ENCODE peak calls at places on chromosome 13, in nine cellular contexts. One of them, this sample, is unnamed.

GRCh38 chr13:35923347-35923746 is 207.8 kb downstream of the DCLK1 start:
- DNase-seq in brain microvascular endothelial cell: peak; percentile 78
- DNase-seq in IMR-90: peak; percentile 68
- DNase-seq in kidney epithelial cell: no peak
- DNase-seq in thoracic aorta: no peak
- DNase-seq in breast epithelium: no peak
- DNase-seq in PC-3: peak; percentile 67
- DNase-seq in upper lobe of right lung: no peak
- DNase-seq in cardiac muscle cell: no peak
- DNase-seq in this sample: peak; percentile 75

GRCh38 chr13:101915755-101916107 is 463.3 kb downstream of the ITGBL1 start:
- DNase-seq in kidney epithelial cell: no peak
- DNase-seq in thoracic aorta: no peak
- DNase-seq in breast epithelium: no peak
- DNase-seq in cardiac muscle cell: no peak
- DNase-seq in IMR-90: no peak
- DNase-seq in brain microvascular endothelial cell: no peak
- DNase-seq in PC-3: no peak
- DNase-seq in upper lobe of right lung: no peak
- DNase-seq in this sample: no peak

GRCh38 chr13:51006067-51006800 is 96.6 kb downstream of the RNASEH2B start:
- DNase-seq in breast epithelium: no peak
- DNase-seq in PC-3: no peak
- DNase-seq in cardiac muscle cell: no peak
- DNase-seq in upper lobe of right lung: no peak
- DNase-seq in thoracic aorta: peak; percentile 12
- DNase-seq in brain microvascular endothelial cell: no peak
- DNase-seq in IMR-90: no peak
- DNase-seq in kidney epithelial cell: no peak
- DNase-seq in this sample: no peak

GRCh38 chr13:80979035-80979641 is 638.2 kb upstream of the SPRY2 start:
- DNase-seq in thoracic aorta: no peak
- DNase-seq in breast epithelium: no peak
- DNase-seq in IMR-90: peak; percentile 54
- DNase-seq in PC-3: peak; percentile 67
- DNase-seq in upper lobe of right lung: no peak
- DNase-seq in cardiac muscle cell: peak; percentile 71
- DNase-seq in brain microvascular endothelial cell: peak; percentile 63
- DNase-seq in kidney epithelial cell: peak; percentile 12
- DNase-seq in this sample: peak; percentile 72

GRCh38 chr13:22178878-22179277 is 508.0 kb downstream of the FGF9 start:
- DNase-seq in thoracic aorta: no peak
- DNase-seq in breast epithelium: no peak
- DNase-seq in IMR-90: no peak
- DNase-seq in kidney epithelial cell: no peak
- DNase-seq in upper lobe of right lung: no peak
- DNase-seq in PC-3: no peak
- DNase-seq in brain microvascular endothelial cell: no peak
- DNase-seq in cardiac muscle cell: no peak
- DNase-seq in this sample: no peak

GRCh38 chr13:53683608-53684007 is 655.0 kb downstream of the OLFM4 start:
- DNase-seq in PC-3: no peak
- DNase-seq in thoracic aorta: no peak
- DNase-seq in cardiac muscle cell: no peak
- DNase-seq in brain microvascular endothelial cell: no peak
- DNase-seq in kidney epithelial cell: no peak
- DNase-seq in upper lobe of right lung: no peak
- DNase-seq in IMR-90: no peak
- DNase-seq in breast epithelium: no peak
- DNase-seq in this sample: no peak

GRCh38 chr13:29556742-29557141 is 38.7 kb downstream of the SLC7A1 start:
- DNase-seq in thoracic aorta: no peak
- DNase-seq in upper lobe of right lung: no peak
- DNase-seq in kidney epithelial cell: no peak
- DNase-seq in cardiac muscle cell: no peak
- DNase-seq in IMR-90: no peak
- DNase-seq in breast epithelium: no peak
- DNase-seq in brain microvascular endothelial cell: no peak
- DNase-seq in PC-3: no peak
- DNase-seq in this sample: no peak

GRCh38 chr13:50410921-50411712 is 395.9 kb downstream of the KCNRG start:
- DNase-seq in kidney epithelial cell: peak; percentile 56
- DNase-seq in brain microvascular endothelial cell: peak; percentile 80
- DNase-seq in breast epithelium: no peak
- DNase-seq in IMR-90: peak; percentile 86
- DNase-seq in cardiac muscle cell: peak; percentile 70
- DNase-seq in PC-3: peak; percentile 82
- DNase-seq in upper lobe of right lung: no peak
- DNase-seq in thoracic aorta: peak; percentile 13
- DNase-seq in this sample: peak; percentile 89

GRCh38 chr13:33213024-33213795 is 72.3 kb downstream of the STARD13 start:
- DNase-seq in brain microvascular endothelial cell: no peak
- DNase-seq in kidney epithelial cell: no peak
- DNase-seq in thoracic aorta: no peak
- DNase-seq in PC-3: no peak
- DNase-seq in IMR-90: no peak
- DNase-seq in cardiac muscle cell: no peak
- DNase-seq in upper lobe of right lung: no peak
- DNase-seq in breast epithelium: peak; percentile 50
- DNase-seq in this sample: peak; percentile 94

GRCh38 chr13:61685683-61686013 is 270.0 kb upstream of the PCDH20 start:
- DNase-seq in thoracic aorta: no peak
- DNase-seq in IMR-90: no peak
- DNase-seq in brain microvascular endothelial cell: no peak
- DNase-seq in cardiac muscle cell: peak; percentile 61
- DNase-seq in kidney epithelial cell: no peak
- DNase-seq in PC-3: no peak
- DNase-seq in upper lobe of right lung: no peak
- DNase-seq in breast epithelium: no peak
- DNase-seq in this sample: peak; percentile 40

GRCh38 chr13:24670927-24671326 is 9.3 kb upstream of the ATP12A start:
- DNase-seq in brain microvascular endothelial cell: peak; percentile 9
- DNase-seq in breast epithelium: no peak
- DNase-seq in kidney epithelial cell: no peak
- DNase-seq in PC-3: peak; percentile 54
- DNase-seq in cardiac muscle cell: peak; percentile 28
- DNase-seq in upper lobe of right lung: no peak
- DNase-seq in IMR-90: no peak
- DNase-seq in thoracic aorta: no peak
- DNase-seq in this sample: no peak

GRCh38 chr13:44848956-44849748 is 140.1 kb downstream of the NUFIP1 start:
- DNase-seq in upper lobe of right lung: no peak
- DNase-seq in thoracic aorta: no peak
- DNase-seq in cardiac muscle cell: no peak
- DNase-seq in brain microvascular endothelial cell: no peak
- DNase-seq in IMR-90: no peak
- DNase-seq in PC-3: no peak
- DNase-seq in breast epithelium: peak; percentile 51
- DNase-seq in kidney epithelial cell: no peak
- DNase-seq in this sample: no peak

GRCh38 chr13:75855216-75855615 is 219.1 kb downstream of the LMO7 start:
- DNase-seq in PC-3: no peak
- DNase-seq in thoracic aorta: no peak
- DNase-seq in upper lobe of right lung: no peak
- DNase-seq in breast epithelium: no peak
- DNase-seq in brain microvascular endothelial cell: no peak
- DNase-seq in cardiac muscle cell: no peak
- DNase-seq in IMR-90: no peak
- DNase-seq in kidney epithelial cell: no peak
- DNase-seq in this sample: no peak

GRCh38 chr13:38564751-38565150 is 122.1 kb upstream of the FREM2 start:
- DNase-seq in kidney epithelial cell: no peak
- DNase-seq in cardiac muscle cell: no peak
- DNase-seq in thoracic aorta: no peak
- DNase-seq in IMR-90: no peak
- DNase-seq in breast epithelium: no peak
- DNase-seq in PC-3: no peak
- DNase-seq in upper lobe of right lung: no peak
- DNase-seq in brain microvascular endothelial cell: no peak
- DNase-seq in this sample: no peak

GRCh38 chr13:30714629-30715028 is 20.7 kb upstream of the ALOX5AP start:
- DNase-seq in IMR-90: no peak
- DNase-seq in breast epithelium: no peak
- DNase-seq in kidney epithelial cell: no peak
- DNase-seq in thoracic aorta: no peak
- DNase-seq in upper lobe of right lung: no peak
- DNase-seq in cardiac muscle cell: no peak
- DNase-seq in brain microvascular endothelial cell: no peak
- DNase-seq in PC-3: no peak
- DNase-seq in this sample: no peak

GRCh38 chr13:54445453-54445852 is 1416.8 kb downstream of the OLFM4 start:
- DNase-seq in thoracic aorta: no peak
- DNase-seq in brain microvascular endothelial cell: no peak
- DNase-seq in breast epithelium: no peak
- DNase-seq in IMR-90: no peak
- DNase-seq in PC-3: no peak
- DNase-seq in kidney epithelial cell: no peak
- DNase-seq in cardiac muscle cell: no peak
- DNase-seq in upper lobe of right lung: no peak
- DNase-seq in this sample: no peak

GRCh38 chr13:109586509-109587346 is 199.7 kb downstream of the IRS2 start:
- DNase-seq in brain microvascular endothelial cell: no peak
- DNase-seq in breast epithelium: no peak
- DNase-seq in IMR-90: no peak
- DNase-seq in kidney epithelial cell: no peak
- DNase-seq in cardiac muscle cell: peak; percentile 59
- DNase-seq in PC-3: no peak
- DNase-seq in thoracic aorta: no peak
- DNase-seq in upper lobe of right lung: no peak
- DNase-seq in this sample: no peak

GRCh38 chr13:26721251-26721939 is 39.2 kb downstream of the GPR12 start:
- DNase-seq in IMR-90: no peak
- DNase-seq in kidney epithelial cell: no peak
- DNase-seq in thoracic aorta: no peak
- DNase-seq in cardiac muscle cell: no peak
- DNase-seq in upper lobe of right lung: peak; percentile 61
- DNase-seq in brain microvascular endothelial cell: no peak
- DNase-seq in breast epithelium: no peak
- DNase-seq in PC-3: no peak
- DNase-seq in this sample: no peak

GRCh38 chr13:95100525-95101121 is 200.6 kb downstream of the ABCC4 start:
- DNase-seq in IMR-90: peak; percentile 77
- DNase-seq in PC-3: peak; percentile 97
- DNase-seq in cardiac muscle cell: no peak
- DNase-seq in brain microvascular endothelial cell: peak; percentile 66
- DNase-seq in upper lobe of right lung: no peak
- DNase-seq in thoracic aorta: no peak
- DNase-seq in breast epithelium: no peak
- DNase-seq in kidney epithelial cell: peak; percentile 37
- DNase-seq in this sample: peak; percentile 98

GRCh38 chr13:62933809-62934208 is 1518.2 kb upstream of the PCDH20 start:
- DNase-seq in breast epithelium: no peak
- DNase-seq in brain microvascular endothelial cell: no peak
- DNase-seq in kidney epithelial cell: no peak
- DNase-seq in IMR-90: no peak
- DNase-seq in PC-3: no peak
- DNase-seq in cardiac muscle cell: peak; percentile 9
- DNase-seq in thoracic aorta: no peak
- DNase-seq in upper lobe of right lung: no peak
- DNase-seq in this sample: no peak

GRCh38 chr13:62931901-62932883 is 1516.5 kb upstream of the PCDH20 start:
- DNase-seq in cardiac muscle cell: no peak
- DNase-seq in upper lobe of right lung: no peak
- DNase-seq in kidney epithelial cell: no peak
- DNase-seq in thoracic aorta: no peak
- DNase-seq in PC-3: peak; percentile 33
- DNase-seq in IMR-90: peak; percentile 68
- DNase-seq in brain microvascular endothelial cell: no peak
- DNase-seq in breast epithelium: no peak
- DNase-seq in this sample: no peak
- H3K4me3 ChIP-seq in cardiac muscle cell: no peak overlapping the region
- H3K4me3 ChIP-seq in upper lobe of right lung: no peak overlapping the region
- H3K4me3 ChIP-seq in kidney epithelial cell: no peak overlapping the region
- H3K4me3 ChIP-seq in thoracic aorta: no peak overlapping the region
- H3K4me3 ChIP-seq in PC-3: no peak overlapping the region
- H3K4me3 ChIP-seq in IMR-90: no peak overlapping the region
- H3K4me3 ChIP-seq in brain microvascular endothelial cell: no peak overlapping the region
- H3K4me3 ChIP-seq in breast epithelium: no peak overlapping the region
- H3K4me3 ChIP-seq in this sample: no peak overlapping the region

DNA sequence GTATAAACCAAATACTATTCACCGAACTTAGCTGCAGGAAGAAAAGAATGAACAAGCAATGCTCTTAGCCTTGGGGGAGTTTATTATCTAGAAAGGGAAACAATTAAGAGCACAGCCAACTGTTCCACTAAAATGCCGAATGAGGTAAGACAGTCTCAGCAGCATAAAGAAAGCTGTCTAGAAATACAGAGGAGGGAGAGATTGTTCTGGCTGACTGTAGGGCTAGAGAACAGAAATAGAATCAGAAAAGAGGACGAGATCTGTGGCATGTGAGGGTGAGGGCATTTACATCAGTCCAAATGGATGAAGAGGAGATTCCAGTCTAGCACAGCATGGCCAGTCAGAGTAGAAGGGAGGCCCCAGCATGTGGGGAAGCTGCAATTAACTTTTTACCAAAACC is 56.8 kb upstream of the TNFRSF19 start:
- DNase-seq in cardiac muscle cell: no peak
- DNase-seq in kidney epithelial cell: no peak
- DNase-seq in IMR-90: no peak
- DNase-seq in breast epithelium: no peak
- DNase-seq in thoracic aorta: no peak
- DNase-seq in upper lobe of right lung: no peak
- DNase-seq in PC-3: no peak
- DNase-seq in brain microvascular endothelial cell: no peak
- DNase-seq in this sample: no peak
- H3K27me3 ChIP-seq in cardiac muscle cell: no peaks in the 10 kb centered on the region
- H3K27me3 ChIP-seq in kidney epithelial cell: no peaks in the 10 kb centered on the region
- H3K27me3 ChIP-seq in IMR-90: no peaks in the 10 kb centered on the region
- H3K27me3 ChIP-seq in breast epithelium: no peaks in the 10 kb centered on the region
- H3K27me3 ChIP-seq in thoracic aorta: no peaks in the 10 kb centered on the region
- H3K27me3 ChIP-seq in upper lobe of right lung: no peaks in the 10 kb centered on the region
- H3K27me3 ChIP-seq in PC-3: no peaks in the 10 kb centered on the region
- H3K27me3 ChIP-seq in brain microvascular endothelial cell: no peaks in the 10 kb centered on the region
- H3K27me3 ChIP-seq in this sample: no peaks in the 10 kb centered on the region

GRCh38 chr13:91318886-91319285 is 28.6 kb upstream of the MIR17HG start:
- DNase-seq in kidney epithelial cell: no peak
- DNase-seq in breast epithelium: no peak
- DNase-seq in PC-3: no peak
- DNase-seq in cardiac muscle cell: no peak
- DNase-seq in thoracic aorta: no peak
- DNase-seq in upper lobe of right lung: no peak
- DNase-seq in IMR-90: no peak
- DNase-seq in brain microvascular endothelial cell: no peak
- DNase-seq in this sample: no peak
- TF ChIP-seq CTCF in kidney epithelial cell: no peak
- TF ChIP-seq CTCF in breast epithelium: no peak
- TF ChIP-seq CTCF in PC-3: no peak
- TF ChIP-seq CTCF in cardiac muscle cell: no peak
- TF ChIP-seq CTCF in thoracic aorta: no peak
- TF ChIP-seq CTCF in upper lobe of right lung: no peak
- TF ChIP-seq CTCF in IMR-90: no peak
- TF ChIP-seq CTCF in brain microvascular endothelial cell: no peak
- TF ChIP-seq CTCF in this sample: no peak

DNA sequence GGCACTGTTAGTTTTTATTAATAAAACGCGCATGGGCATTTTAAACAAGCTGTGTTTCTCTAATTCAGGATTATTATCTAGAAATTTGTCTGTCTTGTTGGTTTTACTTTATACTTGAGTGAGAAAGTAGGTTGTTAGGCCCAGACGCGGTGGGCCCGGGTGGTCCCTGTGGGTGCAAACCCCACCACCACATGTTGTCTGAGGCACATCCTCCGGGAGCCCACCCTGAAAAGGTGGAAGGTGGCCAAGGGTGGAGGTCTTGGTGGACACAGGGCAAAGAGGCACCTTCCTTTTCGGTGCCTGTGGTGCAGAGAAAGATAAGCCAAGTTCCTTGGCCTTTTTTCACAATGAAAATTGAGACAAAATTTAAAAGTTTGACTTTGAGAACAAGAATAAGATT is 16.6 kb downstream of the ATP4B start:
- DNase-seq in upper lobe of right lung: no peak
- DNase-seq in kidney epithelial cell: no peak
- DNase-seq in breast epithelium: no peak
- DNase-seq in IMR-90: no peak
- DNase-seq in PC-3: no peak
- DNase-seq in cardiac muscle cell: no peak
- DNase-seq in brain microvascular endothelial cell: no peak
- DNase-seq in thoracic aorta: no peak
- DNase-seq in this sample: no peak
- H3K4me3 ChIP-seq in upper lobe of right lung: no peak overlapping the region
- H3K4me3 ChIP-seq in kidney epithelial cell: no peak overlapping the region
- H3K4me3 ChIP-seq in breast epithelium: no peak overlapping the region
- H3K4me3 ChIP-seq in IMR-90: no peak overlapping the region
- H3K4me3 ChIP-seq in PC-3: no peak overlapping the region
- H3K4me3 ChIP-seq in cardiac muscle cell: no peak overlapping the region
- H3K4me3 ChIP-seq in brain microvascular endothelial cell: no peak overlapping the region
- H3K4me3 ChIP-seq in thoracic aorta: no peak overlapping the region
- H3K4me3 ChIP-seq in this sample: no peak overlapping the region

This sample was measured in bronchial epithelial cell.